ENCODE peak calls at places on chromosome 10, in four cellular contexts. A is HEK293T; Y is progenitor cell of endocrine pancreas; I is activated CD8-positive, alpha-beta memory T cell treated with anti-CD3 and anti-CD28 coated beads, Interleukin-2, amount 50 U/mL, for 4 hours. P is an unnamed sample.

GRCh38 chr10:13678444-13678843 is 91.7 kb downstream of the PRPF18 start:
- DNase-seq in I (no peak), A (no peak), Y (no peak), P (no peak)

GRCh38 chr10:29276251-29276850 is 12.5 kb upstream of the LYZL1 start:
- DNase-seq in Y (no peak), I (no peak), A (peak; percentile 30), P (no peak)

GRCh38 chr10:76297787-76298281 is 866.4 kb downstream of the LRMDA start:
- DNase-seq in Y (no peak), A (no peak), I (no peak), P (peak; percentile 44)

GRCh38 chr10:72353028-72353962 is 1.4 kb downstream of the DNAJB12 start:
- DNase-seq in A (no peak), Y (no peak), I (no peak), P (no peak)

GRCh38 chr10:7305053-7305452 is 105.8 kb downstream of the SFMBT2 start:
- DNase-seq in I (no peak), Y (no peak), A (no peak), P (no peak)

GRCh38 chr10:69609077-69609476 is 21.0 kb upstream of the FAM241B start:
- DNase-seq in A (no peak), Y (no peak), I (no peak), P (no peak)

GRCh38 chr10:124741281-124741921 is 2.8 kb downstream of the FAM53B start:
- DNase-seq in Y (peak; percentile 60), A (peak; percentile 86), I (peak; percentile 80), P (no peak)

GRCh38 chr10:84291389-84291788 is 37.0 kb upstream of the CCSER2 start:
- DNase-seq in Y (peak; percentile 28), I (no peak), A (peak; percentile 39), P (no peak)

GRCh38 chr10:69464801-69465401 is 13.6 kb downstream of the TSPAN15 start:
- DNase-seq in Y (no peak), I (no peak), A (no peak), P (no peak)